ENCODE peak calls at places on chromosomes 13 and 19, in four cellular contexts. One of them, this sample, is unnamed.

GRCh38 chr19:46598372-46598917 is 2.7 kb upstream of the CALM3 start:
- DNase-seq in pons: no peak
- DNase-seq in EL: no peak
- DNase-seq in HEK293T: no peak
- DNase-seq in this sample: no peak

GRCh38 chr13:36395280-36395679 is 37.0 kb upstream of the CCNA1 start:
- DNase-seq in HEK293T: peak
- DNase-seq in pons: peak
- DNase-seq in EL: peak
- DNase-seq in this sample: peak

GRCh38 chr19:10079031-10079453 is 7.1 kb upstream of the SHFL start:
- DNase-seq in HEK293T: no peak
- DNase-seq in EL: no peak
- DNase-seq in pons: no peak
- DNase-seq in this sample: no peak

GRCh38 chr13:26977541-26977940 is 194.1 kb downstream of the USP12 start:
- DNase-seq in pons: no peak
- DNase-seq in HEK293T: no peak
- DNase-seq in EL: peak
- DNase-seq in this sample: no peak

GRCh38 chr19:13920940-13921744 is 15.1 kb downstream of the CC2D1A start:
- DNase-seq in EL: peak
- DNase-seq in HEK293T: peak
- DNase-seq in pons: peak
- DNase-seq in this sample: peak

GRCh38 chr19:16001481-16002312 is 52.9 kb downstream of the OR10H4 start:
- DNase-seq in HEK293T: no peak
- DNase-seq in pons: peak
- DNase-seq in EL: peak
- DNase-seq in this sample: no peak

GRCh38 chr19:2270157-2270571 is 11.8 kb downstream of the PEAK3 start:
- DNase-seq in EL: no peak
- DNase-seq in HEK293T: no peak
- DNase-seq in pons: no peak
- DNase-seq in this sample: no peak

GRCh38 chr13:102295316-102296048 is 106.4 kb downstream of the FGF14 start:
- DNase-seq in pons: no peak
- DNase-seq in EL: no peak
- DNase-seq in HEK293T: no peak
- DNase-seq in this sample: no peak

GRCh38 chr19:35155441-35155840 is 906 bp downstream of the FXYD5 start:
- DNase-seq in EL: no peak
- DNase-seq in HEK293T: no peak
- DNase-seq in pons: no peak
- DNase-seq in this sample: no peak

GRCh38 chr13:54133721-54134120 is 1105.1 kb downstream of the OLFM4 start:
- DNase-seq in pons: no peak
- DNase-seq in EL: no peak
- DNase-seq in HEK293T: no peak
- DNase-seq in this sample: no peak

GRCh38 chr19:33639034-33639681 is 17.4 kb downstream of the CHST8 start:
- DNase-seq in pons: no peak
- DNase-seq in EL: no peak
- DNase-seq in HEK293T: no peak
- DNase-seq in this sample: peak

GRCh38 chr13:99865420-99865930 is 106.1 kb downstream of the ZIC5 start:
- DNase-seq in pons: no peak
- DNase-seq in EL: no peak
- DNase-seq in HEK293T: no peak
- DNase-seq in this sample: no peak

GRCh38 chr13:29758591-29759114 is 91.8 kb downstream of the UBL3 start:
- DNase-seq in HEK293T: no peak
- DNase-seq in pons: peak
- DNase-seq in EL: peak
- DNase-seq in this sample: no peak